ENCODE peak calls at places on chromosome 1, in five cellular contexts. S, N, C, F and G are unnamed samples.

GRCh38 chr1:74502432-74502831 is 10.0 kb downstream of the LRRC53 start:
- DNase-seq in S (no peak), N (no peak), C (peak; percentile 16), F (no peak), G (peak; percentile 1)

GRCh38 chr1:51752073-51752948 is 126.2 kb downstream of the NRDC start:
- DNase-seq in S (peak; percentile 90), N (no peak), C (no peak), F (no peak), G (no peak)

GRCh38 chr1:91826248-91826647 is 59.7 kb downstream of the TGFBR3 start:
- DNase-seq in S (no peak), N (no peak), C (no peak), F (no peak), G (no peak)

GRCh38 chr1:109794319-109795132 is 30.8 kb upstream of the EPS8L3 start:
- DNase-seq in S (peak; percentile 64), N (no peak), C (peak; percentile 29), F (no peak), G (no peak)

GRCh38 chr1:102919659-102920058 is 188.7 kb downstream of the COL11A1 start:
- DNase-seq in S (no peak), N (no peak), C (no peak), F (no peak), G (no peak)

GRCh38 chr1:227766015-227766634 is 30.9 kb downstream of the SNAP47 start:
- DNase-seq in S (no peak), N (no peak), C (no peak), F (no peak), G (no peak)

GRCh38 chr1:111904478-111905218 is 84.8 kb downstream of the KCND3 start:
- DNase-seq in S (no peak), N (no peak), C (no peak), F (no peak), G (no peak)

GRCh38 chr1:243568793-243569192 is 281.2 kb downstream of the AKT3 start:
- DNase-seq in S (no peak), N (no peak), C (no peak), F (no peak), G (no peak)

GRCh38 chr1:247908761-247909160 is 11.3 kb upstream of the OR2T8 start:
- DNase-seq in S (no peak), N (no peak), C (no peak), F (no peak), G (no peak)

GRCh38 chr1:120178799-120179419 is 2.6 kb upstream of the SEC22B start:
- DNase-seq in S (peak; percentile 2), N (no peak), C (no peak), F (no peak), G (no peak)
- TF ChIP-seq RAD21 in S (no peak), N (no peak), C (no peak), F (no peak), G (no peak)

GRCh38 chr1:154816937-154817336 is 53.1 kb downstream of the KCNN3 start:
- DNase-seq in S (no peak), N (no peak), C (no peak), F (no peak), G (no peak)

GRCh38 chr1:154814106-154814505 is 56.0 kb downstream of the KCNN3 start:
- DNase-seq in S (no peak), N (no peak), C (no peak), F (no peak), G (no peak)

GRCh38 chr1:154810571-154810970 is 59.5 kb downstream of the KCNN3 start:
- DNase-seq in S (no peak), N (no peak), C (no peak), F (no peak), G (no peak)

GRCh38 chr1:154809436-154810413 is 60.4 kb downstream of the KCNN3 start:
- DNase-seq in S (no peak), N (no peak), C (no peak), F (no peak), G (peak; percentile 38)

DNA sequence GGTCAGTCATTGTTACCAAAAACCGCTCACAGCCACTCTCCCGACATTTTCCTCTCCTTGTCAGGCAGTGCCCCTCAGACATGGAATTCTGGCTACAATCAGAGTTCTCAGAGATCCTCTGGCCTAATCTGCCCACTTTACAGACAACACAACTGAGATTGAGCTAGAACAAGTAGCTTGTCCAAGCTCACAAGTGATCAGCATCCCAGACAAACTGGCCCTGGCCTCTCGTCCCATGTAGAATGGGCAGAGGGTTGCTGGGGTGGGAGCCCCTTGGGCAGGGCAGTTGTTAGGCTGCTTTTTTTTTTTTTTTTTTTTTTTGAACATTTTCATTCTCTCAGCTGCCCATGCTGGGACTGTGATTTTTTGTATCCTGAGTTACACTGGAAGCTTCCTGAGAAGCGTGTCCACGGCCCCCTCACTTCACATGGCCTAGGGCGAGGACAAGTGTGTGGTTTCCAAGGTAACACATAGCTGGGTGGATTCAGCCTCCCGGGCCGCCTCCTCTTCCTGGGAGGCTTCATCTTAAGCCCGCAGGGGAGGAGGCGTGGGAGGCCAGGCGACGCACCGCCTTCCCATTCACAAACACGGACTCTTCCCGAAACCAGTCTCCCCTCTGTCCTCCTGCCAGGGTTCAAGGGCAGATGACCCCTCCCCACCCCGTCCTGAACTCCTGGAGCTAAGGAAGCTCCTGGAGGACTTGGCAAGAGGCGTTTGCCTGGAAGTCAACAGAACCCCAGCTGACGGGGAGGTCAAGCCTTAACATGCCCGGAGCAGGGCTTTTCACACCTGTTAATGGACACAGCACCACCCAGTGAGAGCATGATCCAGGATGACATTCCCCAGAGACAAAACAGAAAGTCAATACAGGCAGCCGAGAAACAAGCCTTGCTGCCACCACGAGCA is 56.9 kb downstream of the KCNN3 start:
- DNase-seq in S (no peak), N (no peak), C (no peak), F (no peak), G (no peak)
- TF ChIP-seq KDM1A in S (no peak), N (no peak), C (no peak), F (no peak), G (no peak)

GRCh38 chr1:2925923-2926322 is 95.3 kb upstream of the ACTRT2 start:
- DNase-seq in S (no peak), N (no peak), C (no peak), F (no peak), G (no peak)
- TF ChIP-seq RAD21 in S (no peak), N (no peak), C (no peak), F (no peak), G (no peak)

GRCh38 chr1:171485375-171486047 is at the start of gene PRRC2C:
- DNase-seq in S (peak; percentile 99), N (peak; percentile 94), C (peak; percentile 95), F (peak; percentile 90), G (peak; percentile 98)

GRCh38 chr1:171484760-171485374 is 463 bp upstream of the PRRC2C start:
- DNase-seq in S (no peak), N (no peak), C (no peak), F (no peak), G (no peak)

GRCh38 chr1:171487038-171487437 is 1.7 kb downstream of the PRRC2C start:
- DNase-seq in S (no peak), N (no peak), C (no peak), F (no peak), G (no peak)

GRCh38 chr1:171488190-171488929 is 3.0 kb downstream of the PRRC2C start:
- DNase-seq in S (no peak), N (no peak), C (no peak), F (no peak), G (no peak)

GRCh38 chr1:171486048-171486519 is 754 bp downstream of the PRRC2C start:
- DNase-seq in S (peak; percentile 69), N (no peak), C (peak; percentile 50), F (peak; percentile 46), G (peak; percentile 58)
- TF ChIP-seq KDM1A in S (no peak), N (no peak), C (no peak), F (no peak), G (no peak)

GRCh38 chr1:118113261-118113660 is 71.8 kb downstream of the SPAG17 start:
- DNase-seq in S (no peak), N (no peak), C (no peak), F (no peak), G (no peak)

GRCh38 chr1:118116909-118117308 is 68.1 kb downstream of the SPAG17 start:
- DNase-seq in S (no peak), N (no peak), C (peak; percentile 74), F (no peak), G (no peak)

GRCh38 chr1:118117521-118117920 is 67.5 kb downstream of the SPAG17 start:
- DNase-seq in S (no peak), N (no peak), C (no peak), F (no peak), G (no peak)

GRCh38 chr1:118116401-118116800 is 68.6 kb downstream of the SPAG17 start:
- DNase-seq in S (no peak), N (no peak), C (no peak), F (no peak), G (no peak)

GRCh38 chr1:118115567-118116272 is 69.3 kb downstream of the SPAG17 start:
- DNase-seq in S (no peak), N (no peak), C (no peak), F (no peak), G (no peak)
- TF ChIP-seq RAD21 in S (no peak), N (no peak), C (no peak), F (no peak), G (no peak)